ENCODE peak calls at places on chromosome 2, in five cellular contexts. X, U, W, Q and H are unnamed samples.

GRCh38 chr2:241858206-241859016 is at the start of gene PDCD1:
- DNase-seq in X (no peak), U (no peak), Q (no peak), W (no peak), H (no peak)

GRCh38 chr2:84732897-84733778 is 147.7 kb downstream of the TRABD2A start:
- DNase-seq in Q (no peak), U (no peak), X (no peak), W (no peak), H (no peak)

GRCh38 chr2:231552752-231553151 is 22.5 kb upstream of the NMUR1 start:
- DNase-seq in Q (no peak), X (no peak), U (no peak), W (no peak), H (no peak)

GRCh38 chr2:99854236-99854852 is 288.0 kb downstream of the AFF3 start:
- DNase-seq in X (no peak), Q (no peak), U (no peak), W (no peak), H (no peak)

GRCh38 chr2:241161646-241162281 is 11.5 kb downstream of the PPP1R7 start:
- DNase-seq in Q (peak; percentile 86), U (peak; percentile 87), W (peak; percentile 73), X (peak; percentile 63), H (peak; percentile 29)

GRCh38 chr2:158518083-158518482 is 61.3 kb downstream of the PKP4 start:
- DNase-seq in Q (no peak), X (no peak), U (no peak), W (peak; percentile 31), H (no peak)

GRCh38 chr2:37829202-37829601 is 95.9 kb upstream of the RMDN2 start:
- DNase-seq in W (peak; percentile 47), Q (peak; percentile 68), X (peak; percentile 98), U (peak; percentile 97), H (no peak)

GRCh38 chr2:207330912-207331311 is 165.2 kb upstream of the KLF7 start:
- DNase-seq in W (peak; percentile 61), U (peak; percentile 95), X (peak; percentile 89), Q (peak; percentile 42), H (peak; percentile 40)

GRCh38 chr2:55610954-55611743 is 6.3 kb downstream of the PPP4R3B start:
- DNase-seq in X (no peak), Q (no peak), U (no peak), W (no peak), H (no peak)

GRCh38 chr2:240783819-240784621 is 36.0 kb downstream of the KIF1A start:
- DNase-seq in X (no peak), W (no peak), U (no peak), Q (no peak), H (no peak)

GRCh38 chr2:122000556-122001340 is 245.3 kb downstream of the TSN start:
- DNase-seq in W (no peak), U (no peak), X (no peak), Q (no peak), H (no peak)

GRCh38 chr2:39875182-39875913 is 96.3 kb upstream of the THUMPD2 start:
- DNase-seq in Q (peak; percentile 45), W (peak; percentile 20), U (peak; percentile 94), X (peak; percentile 90), H (no peak)

GRCh38 chr2:128775064-128775347 is 456.3 kb upstream of the HS6ST1 start:
- DNase-seq in X (no peak), U (no peak), W (no peak), Q (peak; percentile 3), H (no peak)

GRCh38 chr2:11004206-11004605 is 92.5 kb downstream of the KCNF1 start:
- DNase-seq in W (no peak), Q (no peak), X (no peak), U (peak; percentile 68), H (no peak)

GRCh38 chr2:151972176-151973012 is 126.5 kb downstream of the CACNB4 start:
- DNase-seq in X (no peak), Q (no peak), W (no peak), U (no peak), H (no peak)

GRCh38 chr2:127047054-127047453 is 59.9 kb downstream of the BIN1 start:
- DNase-seq in U (no peak), W (no peak), Q (no peak), X (no peak), H (no peak)

GRCh38 chr2:45986509-45986908 is 310.7 kb upstream of the EPAS1 start:
- DNase-seq in W (peak; percentile 38), Q (peak; percentile 58), U (no peak), X (no peak), H (no peak)

GRCh38 chr2:172921538-172922236 is 154.0 kb upstream of the MAP3K20 start:
- DNase-seq in U (peak; percentile 71), W (no peak), Q (no peak), X (peak; percentile 32), H (no peak)

GRCh38 chr2:226077031-226077430 is 677.5 kb downstream of the NYAP2 start:
- DNase-seq in U (no peak), Q (no peak), X (peak; percentile 10), W (no peak), H (no peak)

GRCh38 chr2:218781691-218782528 is at the start of gene CYP27A1:
- DNase-seq in W (no peak), Q (peak; percentile 51), U (no peak), X (no peak), H (peak; percentile 27)

GRCh38 chr2:62217980-62218379 is 22.1 kb downstream of the B3GNT2 start:
- DNase-seq in U (peak; percentile 65), X (peak; percentile 48), Q (no peak), W (no peak), H (no peak)

GRCh38 chr2:240105982-240106381 is 30.1 kb downstream of the COPS9 start:
- DNase-seq in X (no peak), U (no peak), Q (no peak), W (no peak), H (no peak)

GRCh38 chr2:208062113-208062512 is 36.8 kb upstream of the PLEKHM3 start:
- DNase-seq in W (no peak), Q (no peak), U (peak; percentile 29), X (peak; percentile 52), H (no peak)

GRCh38 chr2:159362816-159363251 is 76.3 kb upstream of the WDSUB1 start:
- DNase-seq in U (peak; percentile 65), W (no peak), Q (no peak), X (peak; percentile 63), H (no peak)

GRCh38 chr2:211609127-211609526 is 929.5 kb downstream of the ERBB4 start:
- DNase-seq in U (no peak), X (no peak), W (no peak), Q (no peak), H (no peak)

GRCh38 chr2:208584387-208584965 is 177.9 kb downstream of the PTH2R start:
- DNase-seq in W (no peak), Q (no peak), X (no peak), U (no peak), H (no peak)

DNA sequence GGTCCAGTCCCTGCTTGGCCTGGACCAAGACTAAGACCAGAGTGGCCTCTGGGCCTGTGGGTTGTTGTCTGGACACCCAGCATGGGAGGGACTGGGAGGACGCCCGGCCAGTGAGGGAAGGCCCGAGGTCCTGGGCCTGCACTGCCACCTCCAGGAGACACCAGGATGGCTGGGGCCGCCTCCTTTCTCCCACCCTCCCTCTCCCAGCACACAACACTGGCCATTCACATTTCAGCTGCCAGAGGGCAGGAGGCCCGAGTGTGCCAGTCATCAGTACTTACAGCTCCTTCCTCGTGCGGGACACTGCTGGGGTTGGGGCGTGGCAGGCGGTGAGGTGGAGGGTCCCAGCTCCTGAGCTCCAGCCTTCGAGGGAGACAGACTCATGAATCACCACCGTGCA is 133.5 kb downstream of the ASB1 start:
- DNase-seq in Q (no peak), X (no peak), U (no peak), W (no peak), H (no peak)
- TF ChIP-seq CTCF in Q (no peak), X (no peak), U (no peak), W (no peak), H (no peak)

DNA sequence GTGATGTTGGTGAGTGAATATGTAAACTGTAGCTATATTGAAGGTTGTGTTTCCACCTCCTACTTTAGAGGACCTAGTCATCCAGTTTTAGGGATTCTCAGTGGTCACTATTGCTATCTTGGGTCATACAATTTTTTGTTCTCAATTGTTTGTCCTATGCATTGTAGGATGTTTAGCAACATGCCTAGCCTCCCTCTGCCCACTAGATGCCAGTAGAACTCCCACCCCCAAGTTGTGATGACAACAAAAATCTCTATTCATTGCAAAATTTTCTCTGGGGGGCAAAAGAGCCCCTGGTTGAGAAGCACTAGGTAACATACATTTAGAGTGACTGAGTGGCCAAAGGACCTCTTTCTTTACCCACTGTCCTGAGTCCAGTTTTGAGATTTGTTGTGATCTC is 87.3 kb downstream of the LRRTM4 start:
- DNase-seq in X (no peak), U (no peak), Q (no peak), W (no peak), H (no peak)
- TF ChIP-seq CTCF in X (no peak), U (no peak), Q (no peak), W (no peak), H (no peak)

DNA sequence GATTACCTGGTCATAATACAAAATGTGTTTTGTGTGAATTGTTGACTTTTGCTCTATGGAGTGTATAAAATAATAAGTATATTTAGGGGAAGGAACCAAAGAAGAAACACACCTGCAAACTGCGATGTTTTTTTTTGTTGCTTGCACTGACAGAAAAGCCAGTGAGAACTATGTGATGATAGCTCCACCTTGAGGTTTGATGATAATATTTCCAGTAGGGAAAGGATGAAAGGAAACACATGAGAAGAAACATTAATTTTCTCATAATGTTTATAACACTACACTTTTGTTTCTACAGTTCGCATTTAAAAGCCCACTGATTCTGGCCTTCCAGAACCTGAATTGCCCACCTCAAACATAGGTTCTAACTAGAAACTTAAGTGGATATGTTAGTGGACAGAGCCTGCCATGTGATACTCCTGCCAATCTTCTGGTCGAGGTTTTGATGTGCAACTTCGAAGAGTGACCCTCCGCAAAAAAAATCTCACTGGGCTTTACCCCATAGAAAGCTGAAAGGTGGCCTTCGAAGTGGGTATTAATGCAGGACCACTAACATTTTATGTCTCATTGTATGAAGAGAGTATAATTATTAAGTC is 476.4 kb upstream of the SPHKAP start:
- DNase-seq in X (peak; percentile 63), W (no peak), Q (no peak), U (peak; percentile 9), H (no peak)
- TF ChIP-seq CTCF in X (peak; percentile 85), W (no peak), Q (peak; percentile 30), U (peak; percentile 57), H (no peak)

GRCh38 chr2:96604104-96604503 is 34.0 kb downstream of the KANSL3 start:
- DNase-seq in Q (no peak), U (no peak), W (no peak), X (no peak), H (no peak)
- TF ChIP-seq CTCF in Q (no peak), U (peak; percentile 5), W (no peak), X (peak; percentile 47), H (no peak)

GRCh38 chr2:237666606-237667005 is 39.2 kb downstream of the LRRFIP1 start:
- DNase-seq in Q (no peak), W (no peak), U (no peak), X (no peak), H (no peak)
- TF ChIP-seq CTCF in Q (no peak), W (no peak), U (no peak), X (no peak), H (no peak)

GRCh38 chr2:18650221-18650620 is 60.9 kb upstream of the NT5C1B start:
- DNase-seq in U (no peak), W (no peak), Q (no peak), X (no peak), H (no peak)
- TF ChIP-seq CTCF in U (no peak), W (no peak), Q (no peak), X (no peak), H (no peak)

GRCh38 chr2:220533485-220533884 is 906.1 kb downstream of the SLC4A3 start:
- DNase-seq in W (no peak), U (peak; percentile 55), X (peak; percentile 91), Q (no peak), H (no peak)
- TF ChIP-seq CTCF in W (no peak), U (no peak), X (peak; percentile 81), Q (no peak), H (no peak)